ENCODE peak calls at places on chromosomes 7 and 10, in six cellular contexts. L is H1, S is GM12878, I is HepG2, B is SK-N-SH, Z is GM12891. E is an unnamed sample.

GRCh38 chr10:48608279-48608681 is 3.4 kb upstream of the ARHGAP22 start:
- DNase-seq in Z (peak; percentile 67), S (peak; percentile 48), L (peak; percentile 76), I (peak; percentile 6), B (peak; percentile 67), E (peak; percentile 56)

GRCh38 chr10:121681982-121682687 is 83.9 kb upstream of the FGFR2 start:
- DNase-seq in L (no peak), I (no peak), S (no peak), B (no peak), Z (no peak), E (no peak)

GRCh38 chr10:75379234-75379724 is 22.3 kb downstream of the ZNF503 start:
- DNase-seq in L (no peak), Z (no peak), B (no peak), S (no peak), I (no peak), E (no peak)

GRCh38 chr10:132415255-132415654 is 18.3 kb downstream of the PWWP2B start:
- DNase-seq in L (no peak), Z (no peak), B (no peak), S (no peak), I (no peak), E (no peak)

GRCh38 chr7:149838992-149839408 is 825 bp downstream of the ZNF862 start:
- DNase-seq in L (no peak), Z (no peak), S (no peak), B (peak; percentile 49), I (no peak), E (no peak)

GRCh38 chr7:26081627-26082026 is 70.4 kb upstream of the NFE2L3 start:
- DNase-seq in B (no peak), I (peak; percentile 73), S (no peak), Z (no peak), L (no peak), E (no peak)

GRCh38 chr10:119005377-119006043 is 24.0 kb upstream of the NANOS1 start:
- DNase-seq in L (no peak), S (no peak), B (no peak), Z (no peak), I (no peak), E (no peak)

GRCh38 chr10:101001225-101002035 is 1.8 kb downstream of the LZTS2 start:
- DNase-seq in I (no peak), B (peak; percentile 68), S (no peak), L (no peak), Z (no peak), E (no peak)

GRCh38 chr7:81135322-81135721 is 216.5 kb upstream of the SEMA3C start:
- DNase-seq in Z (no peak), S (no peak), I (no peak), B (no peak), L (no peak), E (no peak)

GRCh38 chr7:14999331-14999730 is 96.8 kb upstream of the DGKB start:
- DNase-seq in S (no peak), I (no peak), Z (no peak), B (no peak), L (no peak), E (no peak)

GRCh38 chr10:4980793-4981192 is 17.6 kb downstream of the AKR1C1 start:
- DNase-seq in S (no peak), L (no peak), Z (no peak), I (no peak), B (no peak), E (no peak)

GRCh38 chr7:33425385-33425784 is 296.0 kb downstream of the BBS9 start:
- DNase-seq in I (no peak), Z (no peak), S (no peak), L (no peak), B (no peak), E (no peak)

GRCh38 chr10:59991117-59991516 is 84.8 kb upstream of the CCDC6 start:
- DNase-seq in L (no peak), Z (no peak), I (no peak), S (no peak), B (no peak), E (no peak)

GRCh38 chr10:52539463-52539862 is 225.4 kb downstream of the DKK1 start:
- DNase-seq in I (no peak), S (no peak), B (no peak), Z (no peak), L (no peak), E (no peak)

GRCh38 chr7:91164948-91165845 is 99.0 kb upstream of the FZD1 start:
- DNase-seq in S (peak; percentile 24), I (no peak), L (no peak), Z (peak; percentile 13), B (no peak), E (no peak)

GRCh38 chr10:101834341-101834740 is 9.3 kb downstream of the KCNIP2 start:
- DNase-seq in L (no peak), B (no peak), Z (no peak), I (no peak), S (no peak), E (no peak)

GRCh38 chr7:4720225-4720624 is 38.1 kb downstream of the FOXK1 start:
- DNase-seq in L (no peak), S (no peak), Z (no peak), I (no peak), B (no peak), E (no peak)

GRCh38 chr10:89425000-89425399 is 10.6 kb downstream of the IFIT5 start:
- DNase-seq in L (no peak), B (no peak), Z (no peak), I (peak; percentile 14), S (no peak), E (no peak)

GRCh38 chr7:135510603-135511183 is 791 bp upstream of the CNOT4 start:
- DNase-seq in Z (no peak), S (peak; percentile 4), L (no peak), I (peak; percentile 16), B (peak; percentile 34), E (no peak)

GRCh38 chr10:43199684-43200537 is 61.7 kb downstream of the CSGALNACT2 start:
- DNase-seq in L (no peak), I (no peak), S (no peak), B (peak; percentile 11), Z (peak; percentile 5), E (peak; percentile 5)

GRCh38 chr10:128326251-128326650 is 200.0 kb upstream of the MKI67 start:
- DNase-seq in Z (no peak), B (no peak), I (no peak), L (no peak), S (no peak), E (no peak)

GRCh38 chr7:22949944-22950343 is 64.0 kb downstream of the HYCC1 start:
- DNase-seq in S (no peak), I (no peak), L (no peak), Z (no peak), B (no peak), E (no peak)

GRCh38 chr7:158386355-158386618 is 201.3 kb downstream of the PTPRN2 start:
- DNase-seq in Z (no peak), S (no peak), B (no peak), I (no peak), L (no peak), E (no peak)

GRCh38 chr7:23471090-23471859 is 984 bp upstream of the IGF2BP3 start:
- DNase-seq in Z (peak; percentile 60), B (peak; percentile 93), L (peak; percentile 89), I (peak; percentile 83), S (no peak), E (peak; percentile 56)

GRCh38 chr10:126846469-126846868 is 58.8 kb upstream of the DOCK1 start:
- DNase-seq in L (no peak), B (no peak), I (no peak), S (no peak), Z (no peak), E (no peak)

GRCh38 chr7:113026941-113027340 is 59.7 kb downstream of the GPR85 start:
- DNase-seq in B (no peak), S (no peak), L (no peak), I (no peak), Z (no peak), E (no peak)

GRCh38 chr7:122354656-122355055 is 50.1 kb upstream of the FEZF1 start:
- DNase-seq in S (no peak), L (no peak), Z (no peak), I (no peak), B (no peak), E (no peak)

GRCh38 chr7:30451539-30452277 is 26.9 kb downstream of the NOD1 start:
- DNase-seq in S (no peak), Z (no peak), L (no peak), I (no peak), B (no peak), E (no peak)

GRCh38 chr10:113880236-113880635 is 25.8 kb downstream of the NHLRC2 start:
- DNase-seq in Z (no peak), B (no peak), S (no peak), L (no peak), I (no peak), E (no peak)

DNA sequence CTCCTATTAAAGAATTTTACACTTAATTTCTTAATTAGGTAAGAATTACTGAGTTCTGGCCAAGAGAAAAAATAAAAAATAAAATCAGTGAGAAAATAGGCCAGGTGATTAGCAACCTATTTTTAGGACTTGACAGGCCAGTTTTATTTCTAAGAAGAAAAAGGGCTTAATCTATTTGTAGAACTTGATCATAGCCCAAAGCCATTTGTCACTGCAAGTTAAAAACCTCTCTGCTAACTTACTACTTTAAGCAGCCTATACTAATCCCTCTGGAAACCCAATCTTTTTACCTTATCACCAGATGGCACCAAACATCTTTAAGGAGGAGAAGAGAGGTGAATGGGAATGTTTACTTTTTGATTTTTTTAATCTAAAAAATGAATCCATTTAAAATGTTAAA is 222.1 kb upstream of the RHOBTB1 start:
- DNase-seq in Z (no peak), S (no peak), B (no peak), I (no peak), L (no peak), E (no peak)
- TF ChIP-seq TAF1 in Z (no peak), S (no peak), B (no peak), I (no peak), L (no peak), E (no peak)

GRCh38 chr10:18767981-18768380 is 108.8 kb downstream of the ARL5B start:
- DNase-seq in Z (no peak), S (no peak), L (no peak), B (no peak), I (no peak), E (no peak)
- TF ChIP-seq TAF1 in Z (no peak), S (no peak), L (no peak), B (no peak), I (no peak), E (no peak)

GRCh38 chr10:62623223-62623622 is 181.3 kb upstream of the ADO start:
- DNase-seq in L (no peak), S (no peak), I (no peak), B (no peak), Z (no peak), E (no peak)

GRCh38 chr10:62627985-62628384 is 176.5 kb upstream of the ADO start:
- DNase-seq in I (no peak), Z (no peak), L (no peak), S (no peak), B (no peak), E (no peak)

GRCh38 chr10:62625484-62625883 is 179.0 kb upstream of the ADO start:
- DNase-seq in Z (no peak), B (no peak), S (no peak), L (no peak), I (no peak), E (no peak)

GRCh38 chr10:62626096-62626495 is 178.4 kb upstream of the ADO start:
- DNase-seq in S (no peak), L (no peak), I (no peak), B (no peak), Z (no peak), E (no peak)

GRCh38 chr10:62626817-62627216 is 177.7 kb upstream of the ADO start:
- DNase-seq in L (no peak), S (no peak), B (no peak), Z (no peak), I (no peak), E (no peak)
- TF ChIP-seq TAF1 in L (no peak), S (no peak), B (no peak), Z (no peak), I (no peak), E (no peak)

GRCh38 chr7:40299097-40299496 is 164.3 kb downstream of the SUGCT start:
- DNase-seq in L (no peak), B (no peak), I (no peak), S (no peak), Z (no peak), E (no peak)
- TF ChIP-seq TAF1 in L (no peak), B (no peak), I (no peak), S (no peak), Z (no peak), E (no peak)

E was measured in GM12892.